ENCODE peak calls at places on chromosomes 2 and 18, in six cellular contexts. One of them, this sample, is unnamed.

GRCh38 chr2:109558076-109558882 is 55.5 kb downstream of the SEPTIN10 start:
- ATAC-seq in left lung: peak
- ATAC-seq in HCT116: peak
- ATAC-seq in right lobe of liver: peak
- ATAC-seq in A549: peak
- ATAC-seq in activated CD4-positive, alpha-beta T cell treated with anti-CD3 and anti-CD28 coated beads for 36 hours: peak
- ATAC-seq in this sample: peak

GRCh38 chr2:111617299-111617803 is 266.6 kb downstream of the ANAPC1 start:
- ATAC-seq in A549: no peak
- ATAC-seq in activated CD4-positive, alpha-beta T cell treated with anti-CD3 and anti-CD28 coated beads for 36 hours: no peak
- ATAC-seq in HCT116: peak
- ATAC-seq in right lobe of liver: peak
- ATAC-seq in left lung: no peak
- ATAC-seq in this sample: peak

GRCh38 chr2:22525676-22526075 is 859.3 kb upstream of the KLHL29 start:
- ATAC-seq in HCT116: no peak
- ATAC-seq in A549: no peak
- ATAC-seq in left lung: no peak
- ATAC-seq in activated CD4-positive, alpha-beta T cell treated with anti-CD3 and anti-CD28 coated beads for 36 hours: no peak
- ATAC-seq in right lobe of liver: no peak
- ATAC-seq in this sample: no peak

GRCh38 chr2:150911766-150912280 is 349.8 kb downstream of the RBM43 start:
- ATAC-seq in HCT116: no peak
- ATAC-seq in left lung: peak
- ATAC-seq in right lobe of liver: peak
- ATAC-seq in A549: peak
- ATAC-seq in activated CD4-positive, alpha-beta T cell treated with anti-CD3 and anti-CD28 coated beads for 36 hours: no peak
- ATAC-seq in this sample: no peak

GRCh38 chr2:113272463-113272862 is 6.3 kb downstream of the PAX8 start:
- ATAC-seq in HCT116: no peak
- ATAC-seq in left lung: no peak
- ATAC-seq in activated CD4-positive, alpha-beta T cell treated with anti-CD3 and anti-CD28 coated beads for 36 hours: no peak
- ATAC-seq in right lobe of liver: no peak
- ATAC-seq in A549: peak
- ATAC-seq in this sample: no peak

GRCh38 chr18:38565513-38565912 is 999.9 kb upstream of the CELF4 start:
- ATAC-seq in left lung: no peak
- ATAC-seq in HCT116: no peak
- ATAC-seq in A549: no peak
- ATAC-seq in right lobe of liver: no peak
- ATAC-seq in activated CD4-positive, alpha-beta T cell treated with anti-CD3 and anti-CD28 coated beads for 36 hours: no peak
- ATAC-seq in this sample: no peak

GRCh38 chr2:187169108-187169713 is 278.8 kb downstream of the CALCRL start:
- ATAC-seq in activated CD4-positive, alpha-beta T cell treated with anti-CD3 and anti-CD28 coated beads for 36 hours: no peak
- ATAC-seq in HCT116: no peak
- ATAC-seq in A549: no peak
- ATAC-seq in left lung: peak
- ATAC-seq in right lobe of liver: peak
- ATAC-seq in this sample: no peak

GRCh38 chr2:100213595-100213994 is 71.2 kb upstream of the AFF3 start:
- ATAC-seq in left lung: no peak
- ATAC-seq in activated CD4-positive, alpha-beta T cell treated with anti-CD3 and anti-CD28 coated beads for 36 hours: no peak
- ATAC-seq in right lobe of liver: peak
- ATAC-seq in HCT116: no peak
- ATAC-seq in A549: no peak
- ATAC-seq in this sample: no peak

GRCh38 chr2:160928854-160929301 is 231.3 kb upstream of the TANK start:
- ATAC-seq in left lung: no peak
- ATAC-seq in activated CD4-positive, alpha-beta T cell treated with anti-CD3 and anti-CD28 coated beads for 36 hours: no peak
- ATAC-seq in A549: no peak
- ATAC-seq in HCT116: no peak
- ATAC-seq in right lobe of liver: no peak
- ATAC-seq in this sample: peak

GRCh38 chr2:120176526-120176925 is 46.7 kb downstream of the TMEM185B start:
- ATAC-seq in HCT116: no peak
- ATAC-seq in right lobe of liver: no peak
- ATAC-seq in activated CD4-positive, alpha-beta T cell treated with anti-CD3 and anti-CD28 coated beads for 36 hours: peak
- ATAC-seq in left lung: no peak
- ATAC-seq in A549: no peak
- ATAC-seq in this sample: no peak

GRCh38 chr2:88765154-88765948 is 73.9 kb downstream of the RPIA start:
- ATAC-seq in right lobe of liver: no peak
- ATAC-seq in left lung: peak
- ATAC-seq in HCT116: no peak
- ATAC-seq in activated CD4-positive, alpha-beta T cell treated with anti-CD3 and anti-CD28 coated beads for 36 hours: peak
- ATAC-seq in A549: peak
- ATAC-seq in this sample: peak

GRCh38 chr2:23720705-23721453 is 206.0 kb downstream of the ATAD2B start:
- ATAC-seq in HCT116: no peak
- ATAC-seq in right lobe of liver: no peak
- ATAC-seq in A549: no peak
- ATAC-seq in activated CD4-positive, alpha-beta T cell treated with anti-CD3 and anti-CD28 coated beads for 36 hours: no peak
- ATAC-seq in left lung: peak
- ATAC-seq in this sample: no peak

GRCh38 chr2:45962522-45962921 is 311.0 kb downstream of the PRKCE start:
- ATAC-seq in A549: no peak
- ATAC-seq in left lung: peak
- ATAC-seq in activated CD4-positive, alpha-beta T cell treated with anti-CD3 and anti-CD28 coated beads for 36 hours: no peak
- ATAC-seq in right lobe of liver: peak
- ATAC-seq in HCT116: peak
- ATAC-seq in this sample: peak

GRCh38 chr2:198905881-198906612 is 551.7 kb downstream of the SATB2 start:
- ATAC-seq in activated CD4-positive, alpha-beta T cell treated with anti-CD3 and anti-CD28 coated beads for 36 hours: no peak
- ATAC-seq in right lobe of liver: no peak
- ATAC-seq in HCT116: no peak
- ATAC-seq in A549: no peak
- ATAC-seq in left lung: no peak
- ATAC-seq in this sample: no peak

GRCh38 chr2:44579136-44579836 is 217.5 kb downstream of the CAMKMT start:
- ATAC-seq in A549: no peak
- ATAC-seq in HCT116: no peak
- ATAC-seq in right lobe of liver: peak
- ATAC-seq in activated CD4-positive, alpha-beta T cell treated with anti-CD3 and anti-CD28 coated beads for 36 hours: peak
- ATAC-seq in left lung: no peak
- ATAC-seq in this sample: no peak

GRCh38 chr18:3179430-3180089 is 40.2 kb downstream of the MYOM1 start:
- ATAC-seq in left lung: peak
- ATAC-seq in activated CD4-positive, alpha-beta T cell treated with anti-CD3 and anti-CD28 coated beads for 36 hours: no peak
- ATAC-seq in A549: no peak
- ATAC-seq in HCT116: no peak
- ATAC-seq in right lobe of liver: no peak
- ATAC-seq in this sample: no peak

GRCh38 chr2:196609806-196610205 is 29.7 kb upstream of the CCDC150 start:
- ATAC-seq in A549: no peak
- ATAC-seq in right lobe of liver: peak
- ATAC-seq in left lung: no peak
- ATAC-seq in HCT116: no peak
- ATAC-seq in activated CD4-positive, alpha-beta T cell treated with anti-CD3 and anti-CD28 coated beads for 36 hours: no peak
- ATAC-seq in this sample: no peak

GRCh38 chr2:218382785-218383184 is 712 bp downstream of the SLC11A1 start:
- ATAC-seq in activated CD4-positive, alpha-beta T cell treated with anti-CD3 and anti-CD28 coated beads for 36 hours: no peak
- ATAC-seq in A549: no peak
- ATAC-seq in left lung: no peak
- ATAC-seq in HCT116: no peak
- ATAC-seq in right lobe of liver: no peak
- ATAC-seq in this sample: no peak

GRCh38 chr18:11989966-11990380 is 8.7 kb downstream of the IMPA2 start:
- ATAC-seq in HCT116: no peak
- ATAC-seq in A549: no peak
- ATAC-seq in activated CD4-positive, alpha-beta T cell treated with anti-CD3 and anti-CD28 coated beads for 36 hours: no peak
- ATAC-seq in left lung: peak
- ATAC-seq in right lobe of liver: peak
- ATAC-seq in this sample: no peak

GRCh38 chr18:79988079-79988924 is at the start of gene TXNL4A:
- ATAC-seq in right lobe of liver: peak
- ATAC-seq in activated CD4-positive, alpha-beta T cell treated with anti-CD3 and anti-CD28 coated beads for 36 hours: peak
- ATAC-seq in A549: peak
- ATAC-seq in HCT116: peak
- ATAC-seq in left lung: peak
- ATAC-seq in this sample: peak

GRCh38 chr2:234169676-234170075 is 119.2 kb downstream of the SPP2 start:
- ATAC-seq in left lung: no peak
- ATAC-seq in HCT116: no peak
- ATAC-seq in right lobe of liver: no peak
- ATAC-seq in A549: no peak
- ATAC-seq in activated CD4-positive, alpha-beta T cell treated with anti-CD3 and anti-CD28 coated beads for 36 hours: no peak
- ATAC-seq in this sample: no peak

GRCh38 chr2:164335947-164336346 is 285.3 kb downstream of the GRB14 start:
- ATAC-seq in activated CD4-positive, alpha-beta T cell treated with anti-CD3 and anti-CD28 coated beads for 36 hours: no peak
- ATAC-seq in right lobe of liver: no peak
- ATAC-seq in A549: no peak
- ATAC-seq in HCT116: no peak
- ATAC-seq in left lung: peak
- ATAC-seq in this sample: no peak

GRCh38 chr2:234278556-234279286 is 218.2 kb downstream of the ARL4C start:
- ATAC-seq in activated CD4-positive, alpha-beta T cell treated with anti-CD3 and anti-CD28 coated beads for 36 hours: peak
- ATAC-seq in HCT116: no peak
- ATAC-seq in left lung: no peak
- ATAC-seq in A549: no peak
- ATAC-seq in right lobe of liver: peak
- ATAC-seq in this sample: no peak

GRCh38 chr2:59339121-59339836 is 1098.2 kb upstream of the FANCL start:
- ATAC-seq in HCT116: no peak
- ATAC-seq in left lung: no peak
- ATAC-seq in A549: no peak
- ATAC-seq in activated CD4-positive, alpha-beta T cell treated with anti-CD3 and anti-CD28 coated beads for 36 hours: no peak
- ATAC-seq in right lobe of liver: no peak
- ATAC-seq in this sample: no peak